ENCODE peak calls at places on chromosomes 13 and 19, in four cellular contexts. T is lung, N is Caco-2, E is tibial artery. M is an unnamed sample. For H3K4me1, the result is how much of the 10 kb centered on the place peaks cover.

GRCh38 chr13:27635256-27635655 is 13.6 kb downstream of the POLR1D start:
- DNase-seq in T (no peak), E (no peak), N (no peak), M (no peak)

GRCh38 chr13:45681101-45681500 is 21.0 kb upstream of the CBY2 start:
- DNase-seq in T (no peak), E (no peak), N (no peak), M (no peak)

GRCh38 chr13:109778102-109778542 is 8.3 kb downstream of the IRS2 start:
- DNase-seq in T (no peak), E (no peak), N (no peak), M (no peak)

GRCh38 chr13:23771966-23772365 is 117.2 kb downstream of the MIPEP start:
- DNase-seq in E (no peak), T (no peak), N (no peak), M (no peak)

GRCh38 chr19:55809381-55810058 is 22.3 kb downstream of the NLRP11 start:
- DNase-seq in T (peak), E (no peak), N (peak), M (no peak)

GRCh38 chr13:100707818-100708740 is 33.5 kb upstream of the TMTC4 start:
- DNase-seq in E (no peak), N (no peak), T (no peak), M (no peak)

GRCh38 chr13:50410921-50411712 is 395.9 kb downstream of the KCNRG start:
- DNase-seq in E (no peak), T (peak), N (peak), M (no peak)

GRCh38 chr19:23779645-23780044 is 21.0 kb upstream of the ZNF681 start:
- DNase-seq in E (no peak), T (peak), N (no peak), M (no peak)

GRCh38 chr13:104008571-104009435 is 942.6 kb upstream of the SLC10A2 start:
- DNase-seq in E (no peak), N (no peak), T (no peak), M (no peak)

GRCh38 chr13:73849292-73849691 is 284.9 kb downstream of the KLF12 start:
- DNase-seq in T (no peak), N (peak), E (no peak), M (peak)

GRCh38 chr13:38697628-38698333 is 10.9 kb downstream of the FREM2 start:
- DNase-seq in T (no peak), E (no peak), N (no peak), M (no peak)

GRCh38 chr13:114111577-114111976 is 20.8 kb downstream of the RASA3 start:
- DNase-seq in N (peak), E (peak), T (no peak), M (no peak)

GRCh38 chr13:114108894-114109293 is 23.5 kb downstream of the RASA3 start:
- DNase-seq in T (no peak), E (peak), N (peak), M (no peak)

GRCh38 chr13:114108141-114108761 is 24.2 kb downstream of the RASA3 start:
- DNase-seq in N (peak), E (peak), T (no peak), M (no peak)

GRCh38 chr13:114109646-114110045 is 22.8 kb downstream of the RASA3 start:
- DNase-seq in N (peak), E (peak), T (no peak), M (no peak)

GRCh38 chr13:114110091-114110829 is 22.2 kb downstream of the RASA3 start:
- DNase-seq in N (peak), E (peak), T (no peak), M (peak)
- TF ChIP-seq CTCF in N (no peak), E (no peak), T (no peak), M (peak)

GRCh38 chr13:79782541-79783216 is 301.7 kb downstream of the NDFIP2 start:
- DNase-seq in N (peak), E (no peak), T (peak), M (no peak)
- H3K4me1 ChIP-seq in N (half or more), E (under half), T (under half), M (under half)

GRCh38 chr19:10651821-10652220 is 2.3 kb upstream of the ILF3 start:
- DNase-seq in N (no peak), T (no peak), E (no peak), M (no peak)
- H3K4me3 ChIP-seq in N (no peak), T (no peak), E (no peak), M (no peak)

GRCh38 chr19:11346104-11346940 is at the start of the genes CCDC159 and TMEM205:
- DNase-seq in E (peak), T (peak), N (peak), M (peak)
- TF ChIP-seq CTCF in E (peak), T (no peak), N (peak), M (no peak)

GRCh38 chr13:106151056-106151699 is 384.3 kb downstream of the EFNB2 start:
- DNase-seq in N (peak), T (no peak), E (no peak), M (no peak)
- H3K4me1 ChIP-seq in N (under half), T (under half), E (under half), M (under half)

GRCh38 chr19:3614858-3615505 is 8.3 kb upstream of the TBXA2R start:
- DNase-seq in E (no peak), T (no peak), N (no peak), M (no peak)
- H3K4me3 ChIP-seq in E (no peak), T (no peak), N (no peak), M (no peak)

DNA sequence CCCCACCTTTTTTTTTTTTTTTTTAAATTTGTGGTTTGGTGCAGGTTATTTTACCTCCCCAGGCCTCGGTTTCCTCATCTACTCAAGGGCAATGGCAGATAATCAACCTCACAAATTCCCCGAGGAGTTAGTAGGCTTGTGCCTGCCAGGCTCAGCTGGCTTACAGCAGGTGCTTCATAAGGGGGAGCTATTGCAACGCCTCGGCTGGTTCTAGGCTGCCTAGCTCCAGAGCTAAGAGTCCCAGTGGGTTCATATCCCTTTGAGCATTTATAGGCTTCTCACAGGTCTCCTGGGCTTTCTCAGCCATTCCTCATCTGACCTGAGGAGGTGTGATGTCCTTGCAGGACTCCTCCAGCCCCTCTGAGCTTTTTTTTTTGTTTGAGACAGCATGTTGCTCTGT is 10.6 kb downstream of the BCKDHA start:
- DNase-seq in T (no peak), E (no peak), N (no peak), M (no peak)
- TF ChIP-seq CTCF in T (no peak), E (no peak), N (no peak), M (no peak)

GRCh38 chr19:14517840-14518505 is at the start of gene DNAJB1:
- DNase-seq in E (peak), T (peak), N (peak), M (peak)

GRCh38 chr19:14519245-14519859 is 1.2 kb upstream of the DNAJB1 start:
- DNase-seq in N (no peak), E (no peak), T (no peak), M (no peak)

GRCh38 chr19:14517446-14517839 is 754 bp downstream of the DNAJB1 start:
- DNase-seq in E (no peak), T (peak), N (no peak), M (no peak)

GRCh38 chr19:14520543-14520942 is 2.3 kb upstream of the DNAJB1 start:
- DNase-seq in T (no peak), N (no peak), E (no peak), M (no peak)

DNA sequence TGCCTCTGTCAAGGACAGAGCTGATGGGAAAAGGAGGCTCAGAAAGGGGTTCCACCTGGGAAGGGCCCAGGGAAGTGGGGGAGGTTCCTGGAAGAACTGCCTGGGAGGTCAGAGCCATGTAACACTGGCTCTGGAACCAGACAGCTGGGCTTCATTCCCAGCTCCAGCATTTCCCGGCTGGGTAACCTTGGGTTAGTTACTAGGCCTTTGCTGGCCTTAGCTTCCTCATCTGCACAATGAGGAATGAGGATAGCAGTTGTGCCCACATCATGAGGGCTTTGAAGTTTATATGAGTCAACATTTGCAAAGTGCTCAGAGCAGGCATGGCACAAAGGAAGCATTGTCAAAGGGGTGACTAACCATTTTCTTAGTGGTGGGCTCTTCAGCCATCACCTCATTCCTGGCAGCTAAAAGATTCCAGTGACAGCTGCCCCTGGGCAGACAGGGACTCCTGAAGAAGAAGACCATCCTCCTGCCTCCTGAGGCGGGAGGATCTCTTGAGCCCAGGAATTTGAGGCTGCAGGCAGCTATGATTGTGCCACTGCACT is 1.7 kb upstream of the DNAJB1 start:
- DNase-seq in E (no peak), N (no peak), T (no peak), M (no peak)
- H3K4me1 ChIP-seq in E (under half), N (under half), T (under half), M (half or more)

DNA sequence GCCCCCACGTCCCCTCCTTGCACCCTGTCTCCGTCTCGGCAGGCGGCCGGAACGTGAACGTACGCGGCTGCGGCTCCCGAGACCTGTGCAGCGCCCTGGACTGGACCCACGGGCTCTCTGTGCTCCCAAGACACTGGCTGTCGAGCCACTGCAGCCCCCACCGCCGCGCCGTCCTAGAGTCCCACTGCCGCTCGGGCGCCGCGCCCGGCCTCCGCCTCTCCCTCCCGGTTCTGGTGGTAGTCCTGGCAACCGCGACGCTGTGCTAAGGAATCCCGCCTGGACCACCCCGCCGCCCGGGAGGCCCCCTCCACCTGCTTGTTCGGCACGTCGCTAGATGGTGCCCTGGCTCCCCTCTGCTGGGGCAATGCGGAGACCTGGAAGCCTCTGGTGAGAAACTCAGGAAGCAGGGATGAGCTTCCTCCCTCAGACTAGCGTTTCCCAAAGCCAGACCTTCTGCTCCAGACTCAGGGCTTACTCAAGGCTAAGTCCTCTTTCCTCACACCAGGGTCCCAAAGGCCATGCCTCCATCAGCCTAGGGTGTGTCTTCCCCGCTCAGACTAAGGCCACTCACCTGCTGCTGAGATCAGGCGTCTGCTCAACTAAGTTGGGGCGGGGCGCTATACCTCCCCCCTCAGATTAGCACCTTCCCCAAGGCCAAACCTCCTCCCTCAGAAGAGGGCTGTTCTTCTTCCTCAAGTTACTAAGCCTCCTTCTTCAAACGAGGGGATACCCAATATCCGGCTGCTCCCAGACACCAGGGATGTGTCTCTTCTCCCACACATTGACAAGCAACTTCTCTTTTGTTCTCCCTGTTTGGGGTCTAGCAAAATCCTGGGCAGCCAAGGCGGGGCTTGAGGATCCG is 16.1 kb upstream of the IRGC start:
- DNase-seq in T (no peak), E (no peak), N (no peak), M (no peak)
- H3K4me3 ChIP-seq in T (no peak), E (peak), N (no peak), M (no peak)

GRCh38 chr19:5137571-5138124 is 168.7 kb downstream of the KDM4B start:
- DNase-seq in E (no peak), T (no peak), N (no peak), M (peak)
- TF ChIP-seq CTCF in E (no peak), T (no peak), N (no peak), M (no peak)